ENCODE peak calls at places on chromosomes 13 and 19, in six cellular contexts. O is esophagus squamous epithelium, Z is uterus, S is A549, Y is transverse colon, T is endothelial cell of umbilical vein. K is an unnamed sample.

GRCh38 chr13:34430294-34430693 is 511.8 kb upstream of the NBEA start:
- DNase-seq in S (no peak), T (no peak), O (no peak), Y (no peak), Z (no peak), K (no peak)

GRCh38 chr19:12952488-12953455 is 4.3 kb downstream of the GADD45GIP1 start:
- DNase-seq in S (no peak), O (no peak), Z (no peak), T (peak; percentile 86), Y (no peak), K (no peak)

GRCh38 chr19:5308471-5309437 is 31.9 kb downstream of the PTPRS start:
- DNase-seq in Y (peak; percentile 62), S (no peak), O (no peak), T (peak; percentile 69), Z (peak; percentile 88), K (no peak)

GRCh38 chr13:27321619-27322385 is 51.2 kb downstream of the RASL11A start:
- DNase-seq in Y (no peak), O (no peak), Z (no peak), S (no peak), T (no peak), K (no peak)

GRCh38 chr13:98405107-98405571 is 171.8 kb downstream of the STK24 start:
- DNase-seq in T (no peak), S (no peak), Z (no peak), O (no peak), Y (no peak), K (no peak)

GRCh38 chr13:82698941-82699340 is 1183.3 kb downstream of the SLITRK1 start:
- DNase-seq in Z (no peak), O (no peak), S (no peak), Y (no peak), T (no peak), K (no peak)

GRCh38 chr19:40542197-40542859 is 34.3 kb upstream of the SHKBP1 start:
- DNase-seq in Z (peak; percentile 56), O (no peak), S (no peak), T (no peak), Y (peak; percentile 53), K (no peak)

GRCh38 chr19:11435833-11436313 is 438 bp downstream of the PRKCSH start:
- DNase-seq in T (no peak), O (peak; percentile 20), S (no peak), Y (peak; percentile 45), Z (no peak), K (no peak)

GRCh38 chr13:33490461-33491327 is 205.1 kb upstream of the STARD13 start:
- DNase-seq in S (no peak), O (no peak), Y (no peak), T (peak; percentile 95), Z (peak; percentile 17), K (no peak)

GRCh38 chr19:47471733-47472457 is at the start of gene SLC8A2:
- DNase-seq in Z (peak; percentile 87), O (no peak), Y (peak; percentile 60), T (peak; percentile 46), S (peak; percentile 76), K (peak; percentile 65)

GRCh38 chr19:12995596-12996541 is 594 bp downstream of the NFIX start:
- DNase-seq in S (no peak), Z (peak; percentile 59), Y (no peak), O (no peak), T (peak; percentile 31), K (peak; percentile 65)

GRCh38 chr13:57665471-57665870 is 33.9 kb downstream of the PCDH17 start:
- DNase-seq in T (no peak), S (no peak), O (no peak), Y (no peak), Z (no peak), K (no peak)

GRCh38 chr19:32971012-32971595 is 654 bp downstream of the CEP89 start:
- DNase-seq in Z (no peak), Y (no peak), O (no peak), T (no peak), S (no peak), K (no peak)

GRCh38 chr19:54554896-54555295 is 18.7 kb upstream of the LILRA2 start:
- DNase-seq in T (no peak), Y (no peak), Z (no peak), S (no peak), O (no peak), K (no peak)

GRCh38 chr13:41791056-41791455 is 169.9 kb downstream of the VWA8 start:
- DNase-seq in Y (no peak), O (no peak), Z (no peak), S (no peak), T (no peak), K (no peak)

GRCh38 chr19:11381535-11382369 is 2.4 kb downstream of the EPOR start:
- DNase-seq in T (peak; percentile 81), Z (no peak), S (peak; percentile 96), O (peak; percentile 60), Y (peak; percentile 78), K (peak; percentile 91)

GRCh38 chr13:33723772-33724435 is 94.0 kb upstream of the RFC3 start:
- DNase-seq in Z (peak; percentile 86), O (peak; percentile 13), Y (peak; percentile 81), S (peak; percentile 82), T (peak; percentile 85), K (peak; percentile 14)

GRCh38 chr19:13998426-13998825 is 7.7 kb downstream of the RFX1 start:
- DNase-seq in Y (no peak), S (no peak), Z (no peak), O (no peak), T (no peak), K (no peak)

DNA sequence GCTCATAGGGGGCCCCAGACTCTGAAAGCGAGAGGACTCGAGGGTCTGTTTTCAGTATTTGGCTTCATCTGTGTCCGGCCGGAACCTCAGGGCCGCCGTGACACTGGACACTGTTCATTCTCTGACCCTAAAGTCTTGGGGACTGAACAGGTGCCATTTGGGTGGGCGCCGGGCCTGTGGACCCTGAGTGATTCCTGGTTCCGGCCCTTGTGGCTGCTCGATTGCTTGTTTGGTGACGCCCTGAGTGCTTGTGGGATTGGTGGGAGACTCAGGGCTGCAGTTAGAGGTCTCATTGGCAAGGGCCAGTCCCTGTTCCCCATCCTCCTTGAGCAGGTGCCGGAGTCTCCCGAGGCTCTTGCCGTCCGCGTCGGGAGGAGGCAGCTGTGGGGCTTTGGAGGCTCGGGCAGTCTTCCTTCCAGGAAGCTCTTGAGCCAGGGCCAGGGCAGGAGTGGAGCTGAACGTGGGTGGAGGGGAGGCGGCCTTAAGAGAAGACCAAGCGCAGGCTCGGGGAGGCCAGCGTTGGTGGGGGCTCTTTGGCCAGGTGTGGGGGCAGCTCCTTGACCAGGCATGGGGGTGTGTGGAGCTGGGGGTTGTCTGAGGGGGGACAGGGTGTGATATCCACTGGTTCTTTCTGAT is 4.7 kb downstream of the PTBP1 start:
- DNase-seq in S (no peak), O (no peak), Y (no peak), T (peak; percentile 57), Z (no peak), K (no peak)
- TF ChIP-seq POLR2A in S (no peak), O (no peak), Y (no peak), T (no peak), Z (no peak), K (no peak)

GRCh38 chr19:58499021-58499927 is 12.5 kb downstream of the SLC27A5 start:
- DNase-seq in Y (peak; percentile 99), S (peak; percentile 100), O (peak; percentile 87), Z (peak; percentile 100), T (peak; percentile 96), K (peak; percentile 84)
- TF ChIP-seq POLR2A in Y (peak; percentile 29), S (peak; percentile 87), O (peak; percentile 32), Z (peak; percentile 65), T (peak; percentile 73), K (peak; percentile 74)

GRCh38 chr19:38877781-38878574 is at the start of gene RINL:
- DNase-seq in T (peak; percentile 26), O (no peak), S (no peak), Y (peak; percentile 71), Z (no peak), K (no peak)
- TF ChIP-seq POLR2A in T (peak; percentile 46), O (no peak), S (no peak), Y (no peak), Z (no peak), K (no peak)

GRCh38 chr19:1241417-1242095 is at the start of gene ATP5F1D:
- DNase-seq in Y (peak; percentile 96), T (peak; percentile 91), O (no peak), Z (peak; percentile 93), S (peak; percentile 94), K (peak; percentile 98)
- TF ChIP-seq POLR2A in Y (no peak), T (peak; percentile 64), O (peak; percentile 41), Z (peak; percentile 87), S (peak; percentile 71), K (peak; percentile 86)

GRCh38 chr19:19211499-19212432 is at the start of gene NCAN:
- DNase-seq in Z (no peak), O (no peak), Y (no peak), T (no peak), S (no peak), K (no peak)

GRCh38 chr19:19206938-19207337 is 3.7 kb upstream of the NR2C2AP start:
- DNase-seq in O (no peak), S (no peak), Z (no peak), T (no peak), Y (no peak), K (no peak)

GRCh38 chr19:19207637-19208582 is 3.8 kb upstream of the NCAN start:
- DNase-seq in Z (no peak), T (no peak), Y (no peak), S (no peak), O (no peak), K (no peak)

GRCh38 chr19:19212866-19213265 is 1.1 kb downstream of the NCAN start:
- DNase-seq in S (no peak), Z (no peak), Y (no peak), O (no peak), T (no peak), K (no peak)

GRCh38 chr19:19209372-19209771 is 2.4 kb upstream of the NCAN start:
- DNase-seq in S (no peak), T (no peak), O (no peak), Z (no peak), Y (no peak), K (no peak)
- TF ChIP-seq POLR2A in S (no peak), T (no peak), O (no peak), Z (no peak), Y (no peak), K (no peak)

GRCh38 chr19:21396893-21397572 is at the start of gene ZNF493:
- DNase-seq in T (peak; percentile 92), O (peak; percentile 61), S (peak; percentile 58), Y (peak; percentile 94), Z (peak; percentile 96), K (peak; percentile 55)
- TF ChIP-seq POLR2A in T (peak; percentile 65), O (no peak), S (no peak), Y (peak; percentile 76), Z (peak; percentile 66), K (peak; percentile 45)

K was measured in H54.